ENCODE peak calls at places on chromosomes 6 and 20, in four cellular contexts. E is left ventricle myocardium inferior, Y is fibroblast of lung, B is IMR-90. W is an unnamed sample.

GRCh38 chr6:167325766-167326165 is 880 bp downstream of the TTLL2 start:
- DNase-seq in E (no peak), B (no peak), Y (no peak), W (no peak)

GRCh38 chr6:151900897-151901485 is 93.5 kb downstream of the ESR1 start:
- DNase-seq in B (no peak), Y (no peak), E (no peak), W (no peak)

GRCh38 chr6:47677381-47678100 is 20.8 kb upstream of the ADGRF4 start:
- DNase-seq in Y (no peak), E (no peak), B (no peak), W (no peak)

GRCh38 chr6:3913077-3913957 is 64.1 kb downstream of the FAM50B start:
- DNase-seq in Y (peak; percentile 97), B (peak; percentile 99), E (no peak), W (peak; percentile 79)

GRCh38 chr20:13028001-13028400 is 19.2 kb downstream of the SPTLC3 start:
- DNase-seq in B (no peak), E (no peak), Y (no peak), W (no peak)

GRCh38 chr20:13839421-13840092 is 54.7 kb downstream of the NDUFAF5 start:
- DNase-seq in B (peak; percentile 41), E (no peak), Y (peak; percentile 34), W (no peak)

GRCh38 chr6:150394886-150395285 is 26.1 kb downstream of the IYD start:
- DNase-seq in E (no peak), Y (no peak), B (no peak), W (no peak)

GRCh38 chr6:16639689-16640480 is 121.4 kb downstream of the ATXN1 start:
- DNase-seq in Y (peak; percentile 78), E (no peak), B (peak; percentile 89), W (no peak)

GRCh38 chr6:113089056-113089455 is 741.9 kb downstream of the RFPL4B start:
- DNase-seq in Y (no peak), B (no peak), E (no peak), W (no peak)

GRCh38 chr6:46734867-46735719 is at the start of gene PLA2G7:
- DNase-seq in B (no peak), E (peak; percentile 17), Y (peak; percentile 16), W (peak; percentile 56)

GRCh38 chr6:26401389-26401986 is 587 bp upstream of the BTN3A1 start:
- DNase-seq in B (no peak), E (no peak), Y (no peak), W (peak; percentile 24)

GRCh38 chr6:15001511-15001910 is 244.4 kb upstream of the JARID2 start:
- DNase-seq in Y (no peak), B (no peak), E (no peak), W (no peak)

GRCh38 chr20:39214778-39215177 is 252.6 kb downstream of the DHX35 start:
- DNase-seq in B (no peak), Y (no peak), E (no peak), W (no peak)

GRCh38 chr20:52103911-52104545 is 87.6 kb downstream of the ZFP64 start:
- DNase-seq in Y (peak; percentile 24), B (peak; percentile 14), E (no peak), W (no peak)

GRCh38 chr6:4212588-4212987 is 77.2 kb upstream of the ECI2 start:
- DNase-seq in B (no peak), Y (peak; percentile 29), E (no peak), W (no peak)

GRCh38 chr20:58777657-58778056 is 73.0 kb downstream of the GNAS-AS1 start:
- DNase-seq in B (no peak), E (no peak), Y (no peak), W (no peak)

GRCh38 chr6:144346719-144347446 is 61.7 kb downstream of the UTRN start:
- DNase-seq in B (peak; percentile 84), Y (peak; percentile 72), E (no peak), W (no peak)

GRCh38 chr20:8431538-8432434 is 299.7 kb downstream of the PLCB1 start:
- DNase-seq in B (no peak), E (peak; percentile 76), Y (no peak), W (peak; percentile 31)

DNA sequence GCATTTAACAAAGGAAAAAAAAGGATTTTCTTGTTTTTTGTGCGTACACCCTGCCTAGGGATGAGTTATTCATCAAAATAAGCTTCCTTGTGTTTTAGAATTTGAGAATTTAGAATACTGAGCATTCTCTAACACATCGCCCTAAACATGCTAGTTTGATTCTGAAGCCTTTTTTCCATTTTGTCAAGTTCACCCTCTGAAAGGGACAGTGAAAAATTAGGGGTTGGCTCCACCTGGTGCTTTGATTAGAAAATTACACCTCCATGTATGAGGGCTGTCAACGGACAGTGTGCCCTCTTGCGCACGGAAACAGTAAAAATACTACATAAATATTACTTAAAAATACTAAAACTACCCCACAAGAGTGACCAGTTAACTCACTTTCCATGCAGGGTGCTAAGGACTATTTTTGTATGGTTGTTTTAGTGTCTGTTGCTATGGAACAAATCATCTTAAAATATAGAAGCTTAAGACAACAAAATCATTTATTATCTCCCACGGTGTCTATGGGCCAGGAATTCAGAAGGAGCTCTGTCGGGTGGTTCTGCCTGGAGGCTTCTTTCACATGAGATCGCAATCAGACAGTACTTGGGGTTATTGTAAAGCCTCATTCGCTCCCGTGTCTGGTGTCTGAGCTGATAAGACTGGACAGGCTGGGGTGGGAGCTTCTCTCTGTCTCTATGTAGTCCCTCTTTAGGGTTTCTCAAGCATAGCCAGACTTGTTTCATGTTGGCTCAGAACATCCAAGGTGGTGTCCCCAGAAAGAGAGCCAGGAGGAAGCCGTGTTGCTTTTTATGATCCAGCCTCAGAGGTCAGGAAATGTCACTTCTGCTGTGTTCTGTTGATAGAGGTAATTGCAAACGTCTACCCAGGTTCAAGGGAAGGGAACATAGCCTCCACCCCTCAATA is 41.1 kb upstream of the TMEM170B start:
- DNase-seq in E (no peak), B (peak; percentile 84), Y (peak; percentile 90), W (peak; percentile 55)
- H3K27ac ChIP-seq in E (peak overlapping the region; percentile 44), B (no peak overlapping the region), Y (no peak overlapping the region), W (no peak overlapping the region)

GRCh38 chr6:162773996-162774395 is 46.2 kb downstream of the PACRG start:
- DNase-seq in E (no peak), B (no peak), Y (no peak), W (no peak)
- H3K27ac ChIP-seq in E (no peak overlapping the region), B (no peak overlapping the region), Y (no peak overlapping the region), W (no peak overlapping the region)

GRCh38 chr20:36644032-36644712 is 1.8 kb downstream of the SLA2 start:
- DNase-seq in E (no peak), B (no peak), Y (no peak), W (no peak)
- H3K27ac ChIP-seq in E (no peak overlapping the region), B (no peak overlapping the region), Y (no peak overlapping the region), W (no peak overlapping the region)

DNA sequence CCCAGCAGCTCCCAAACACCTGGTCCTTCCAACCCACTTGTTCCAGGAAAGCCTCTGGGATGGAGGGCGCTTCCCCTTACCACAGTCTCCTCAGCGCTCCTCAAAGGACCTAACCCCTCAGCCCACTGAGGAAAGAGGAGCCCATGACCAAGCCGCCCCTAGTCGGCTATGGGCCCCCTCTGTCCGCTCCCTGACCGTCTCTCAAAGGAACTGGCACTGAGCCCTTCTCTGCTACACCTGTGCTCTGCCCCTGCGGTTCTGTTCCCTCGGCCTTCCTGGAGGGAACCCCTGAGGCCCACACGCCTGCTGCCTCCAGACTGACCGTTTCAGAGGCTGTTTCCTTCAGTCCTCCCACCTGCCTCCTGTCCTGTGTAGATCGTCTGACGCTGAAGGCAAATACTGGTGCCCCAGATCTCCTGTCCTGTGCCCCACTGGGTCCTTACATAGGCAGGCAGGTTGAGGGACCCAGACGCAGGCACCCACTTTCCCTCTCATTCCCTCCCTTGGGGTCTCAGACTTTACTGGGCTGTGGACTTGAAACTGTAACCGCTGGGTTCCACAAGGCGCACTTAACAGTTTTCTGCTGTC is 1.9 kb upstream of the SLC4A11 start:
- DNase-seq in Y (no peak), B (no peak), E (no peak), W (no peak)
- H3K27ac ChIP-seq in Y (no peak overlapping the region), B (no peak overlapping the region), E (no peak overlapping the region), W (no peak overlapping the region)

GRCh38 chr6:155201461-155202226 is 62.2 kb upstream of the CLDN20 start:
- DNase-seq in E (no peak), B (peak; percentile 87), Y (peak; percentile 69), W (no peak)
- H3K27ac ChIP-seq in E (no peak overlapping the region), B (peak overlapping the region; percentile 96), Y (no peak overlapping the region), W (no peak overlapping the region)

DNA sequence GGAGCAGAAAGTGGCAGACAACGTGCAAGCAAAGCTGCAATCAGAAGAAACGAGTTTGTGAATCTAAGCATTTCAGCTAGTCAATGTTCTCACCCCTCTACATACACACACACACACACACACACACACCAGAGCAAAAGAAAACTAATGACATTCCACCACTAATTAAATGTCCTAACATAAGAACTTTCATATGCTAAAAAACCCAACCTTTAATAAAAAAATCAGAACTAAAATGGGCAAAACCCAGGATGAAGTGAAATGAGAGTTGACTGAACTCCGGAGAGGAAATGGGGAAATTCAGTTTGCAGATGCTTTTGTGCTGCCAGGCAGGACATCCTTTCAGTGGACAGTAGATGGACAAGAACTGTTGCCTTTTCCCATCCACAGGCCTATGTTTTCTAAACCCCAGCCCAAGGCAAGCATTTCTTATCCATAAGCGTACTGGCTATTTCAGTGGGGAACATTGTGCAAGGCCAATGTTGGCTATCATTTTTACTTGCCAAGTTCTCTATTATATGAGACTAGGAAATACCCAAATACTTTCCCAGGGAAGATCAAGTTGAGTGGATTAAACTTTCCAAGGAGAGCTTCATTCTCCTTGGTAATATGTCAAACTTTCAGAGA is 27.2 kb downstream of the RIN2 start:
- DNase-seq in Y (peak; percentile 56), E (no peak), B (peak; percentile 68), W (no peak)
- H3K27ac ChIP-seq in Y (peak overlapping the region; percentile 76), E (peak overlapping the region; percentile 90), B (peak overlapping the region; percentile 85), W (peak overlapping the region; percentile 69)

GRCh38 chr20:62740286-62741141 is 31.9 kb downstream of the NTSR1 start:
- DNase-seq in Y (peak; percentile 82), B (peak; percentile 95), E (peak; percentile 15), W (peak; percentile 3)
- H3K27ac ChIP-seq in Y (peak overlapping the region; percentile 72), B (peak overlapping the region; percentile 58), E (no peak overlapping the region), W (no peak overlapping the region)

DNA sequence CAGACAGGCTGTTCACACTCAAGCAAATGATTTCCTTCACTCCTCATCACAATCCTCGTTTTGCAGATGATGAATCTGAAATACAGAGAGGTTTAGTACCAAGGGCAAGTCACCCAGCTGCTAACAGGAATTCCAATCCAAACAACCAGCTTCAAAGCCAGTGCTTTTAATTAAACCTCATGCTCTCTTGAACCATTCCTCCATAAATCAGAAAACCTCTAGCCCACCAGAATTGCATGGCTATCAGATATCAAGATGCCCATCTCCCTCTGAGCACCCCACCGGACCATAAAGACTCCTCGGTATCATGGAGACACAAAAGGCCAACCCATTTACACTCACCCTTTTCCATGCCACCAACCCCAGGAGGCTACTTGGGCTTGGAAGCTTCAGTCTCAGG is 46.0 kb downstream of the TFAP2A start:
- DNase-seq in E (no peak), Y (no peak), B (no peak), W (no peak)
- H3K27ac ChIP-seq in E (no peak overlapping the region), Y (no peak overlapping the region), B (no peak overlapping the region), W (no peak overlapping the region)

GRCh38 chr6:9535106-9535505 is 879.8 kb downstream of the TFAP2A start:
- DNase-seq in E (no peak), B (no peak), Y (no peak), W (no peak)
- H3K27ac ChIP-seq in E (no peak overlapping the region), B (no peak overlapping the region), Y (no peak overlapping the region), W (no peak overlapping the region)

GRCh38 chr6:138958595-138958994 is 29.5 kb downstream of the REPS1 start:
- DNase-seq in E (no peak), B (no peak), Y (no peak), W (no peak)
- H3K27ac ChIP-seq in E (peak overlapping the region; percentile 55), B (no peak overlapping the region), Y (no peak overlapping the region), W (no peak overlapping the region)